ENCODE peak calls at places on chromosomes 6 and 20, in seven cellular contexts. V is lung; J is activated CD8-positive, alpha-beta T cell treated with anti-CD3 and anti-CD28 coated beads for 36 hours; Q is neural crest cell; H is stomach; N is CD4-positive, alpha-beta T cell; R is adrenal gland. K is an unnamed sample.

GRCh38 chr6:37030599-37030998 is 25.1 kb downstream of the FGD2 start:
- DNase-seq in V (no peak), J (no peak), Q (no peak), H (no peak), N (no peak), R (no peak), K (no peak)

GRCh38 chr6:56963043-56963442 is 8.1 kb downstream of the BEND6 start:
- DNase-seq in V (no peak), J (no peak), Q (no peak), H (no peak), N (no peak), R (no peak), K (no peak)

GRCh38 chr6:53829698-53830221 is 35.0 kb downstream of the LRRC1 start:
- DNase-seq in V (no peak), J (no peak), Q (no peak), H (no peak), N (no peak), R (no peak), K (no peak)

GRCh38 chr6:108982154-108983113 is 112.2 kb downstream of the SESN1 start:
- DNase-seq in V (no peak), J (no peak), Q (no peak), H (no peak), N (no peak), R (no peak), K (no peak)

GRCh38 chr20:19019734-19020364 is 192.6 kb upstream of the SLC24A3 start:
- DNase-seq in V (peak), J (no peak), Q (no peak), H (no peak), N (no peak), R (no peak), K (no peak)

GRCh38 chr6:101779051-101779844 is 385.7 kb downstream of the GRIK2 start:
- DNase-seq in V (no peak), J (no peak), Q (no peak), H (no peak), N (no peak), R (no peak), K (no peak)

GRCh38 chr6:25482996-25483395 is 169.0 kb upstream of the SCGN start:
- DNase-seq in V (no peak), J (no peak), Q (no peak), H (peak), N (no peak), R (no peak), K (no peak)

GRCh38 chr6:89542856-89543254 is 95.7 kb downstream of the LYRM2 start:
- DNase-seq in V (no peak), J (no peak), Q (no peak), H (no peak), N (no peak), R (no peak), K (no peak)

GRCh38 chr6:165580139-165580538 is 82.9 kb downstream of the PDE10A start:
- DNase-seq in V (no peak), J (no peak), Q (no peak), H (no peak), N (no peak), R (no peak), K (no peak)

GRCh38 chr20:50762435-50763201 is 31.2 kb downstream of the PARD6B start:
- DNase-seq in V (peak), J (no peak), Q (no peak), H (peak), N (no peak), R (peak), K (no peak)

GRCh38 chr6:44203955-44204354 is 12.8 kb upstream of the MYMX start:
- DNase-seq in V (no peak), J (no peak), Q (no peak), H (no peak), N (no peak), R (no peak), K (no peak)

GRCh38 chr6:35782424-35782823 is 1.6 kb downstream of the CLPSL1 start:
- DNase-seq in V (no peak), J (no peak), Q (no peak), H (no peak), N (no peak), R (peak), K (peak)

GRCh38 chr20:15849131-15849685 is 724.0 kb downstream of the KIF16B start:
- DNase-seq in V (no peak), J (no peak), Q (no peak), H (no peak), N (no peak), R (no peak), K (no peak)

GRCh38 chr20:33733654-33734576 is 2.1 kb downstream of the ZNF341 start:
- DNase-seq in V (peak), J (no peak), Q (no peak), H (peak), N (no peak), R (peak), K (no peak)

GRCh38 chr6:133630651-133631050 is 258.3 kb upstream of the TCF21 start:
- DNase-seq in V (no peak), J (no peak), Q (no peak), H (no peak), N (no peak), R (no peak), K (no peak)

GRCh38 chr6:144397141-144397540 is 112.0 kb downstream of the UTRN start:
- DNase-seq in V (no peak), J (no peak), Q (no peak), H (no peak), N (no peak), R (no peak), K (no peak)

GRCh38 chr20:35491823-35492222 is 36.4 kb downstream of the CEP250 start:
- DNase-seq in V (no peak), J (no peak), Q (no peak), H (no peak), N (no peak), R (no peak), K (no peak)

GRCh38 chr20:44448753-44449546 is 26.7 kb upstream of the TTPAL start:
- DNase-seq in V (no peak), J (peak), Q (peak), H (no peak), N (no peak), R (no peak), K (peak)

GRCh38 chr20:34083137-34083536 is 28.9 kb downstream of the EIF2S2 start:
- DNase-seq in V (peak), J (no peak), Q (no peak), H (peak), N (no peak), R (peak), K (no peak)

GRCh38 chr6:169812257-169812644 is 60.8 kb downstream of the ERMARD start:
- DNase-seq in V (peak), J (no peak), Q (no peak), H (no peak), N (no peak), R (peak), K (no peak)

GRCh38 chr20:17549131-17549530 is 18.0 kb upstream of the BFSP1 start:
- DNase-seq in V (no peak), J (no peak), Q (no peak), H (no peak), N (no peak), R (no peak), K (no peak)

GRCh38 chr20:13119583-13119982 is 101.5 kb upstream of the ISM1 start:
- DNase-seq in V (peak), J (peak), Q (peak), H (no peak), N (peak), R (peak), K (peak)

GRCh38 chr6:96532399-96532798 is 10.8 kb downstream of the UFL1 start:
- DNase-seq in V (no peak), J (no peak), Q (no peak), H (no peak), N (no peak), R (no peak), K (no peak)

GRCh38 chr6:548091-548490 is 108.8 kb downstream of the HUS1B start:
- DNase-seq in V (no peak), J (peak), Q (no peak), H (no peak), N (no peak), R (no peak), K (no peak)

GRCh38 chr20:4989570-4989969 is 11.7 kb downstream of the SLC23A2 start:
- DNase-seq in V (no peak), J (peak), Q (no peak), H (no peak), N (no peak), R (no peak), K (no peak)

GRCh38 chr6:163500105-163500504 is 85.6 kb downstream of the QKI start:
- DNase-seq in V (no peak), J (no peak), Q (no peak), H (no peak), N (no peak), R (no peak), K (no peak)

GRCh38 chr6:6993503-6994237 is 114.1 kb upstream of the RREB1 start:
- DNase-seq in V (no peak), J (no peak), Q (no peak), H (no peak), N (no peak), R (no peak), K (no peak)

GRCh38 chr6:55913213-55914195 is 38.1 kb upstream of the BMP5 start:
- DNase-seq in V (no peak), J (no peak), Q (no peak), H (no peak), N (no peak), R (no peak), K (peak)

GRCh38 chr6:16126881-16127280 is 2.0 kb upstream of the MYLIP start:
- DNase-seq in V (no peak), J (no peak), Q (no peak), H (no peak), N (no peak), R (no peak), K (no peak)

GRCh38 chr6:3208775-3209113 is 18.7 kb downstream of the TUBB2B start:
- DNase-seq in V (no peak), J (no peak), Q (no peak), H (no peak), N (no peak), R (no peak), K (no peak)

GRCh38 chr6:36076178-36077088 is 48.8 kb downstream of the MAPK14 start:
- DNase-seq in V (no peak), J (no peak), Q (no peak), H (no peak), N (no peak), R (no peak), K (no peak)

GRCh38 chr6:75296811-75297779 is 12.5 kb upstream of the TMEM30A start:
- DNase-seq in V (no peak), J (no peak), Q (no peak), H (no peak), N (no peak), R (no peak), K (peak)

GRCh38 chr6:156912431-156912830 is 135.3 kb downstream of the ARID1B start:
- DNase-seq in V (no peak), J (no peak), Q (no peak), H (no peak), N (no peak), R (no peak), K (peak)

GRCh38 chr6:69784595-69785377 is 12.0 kb downstream of the LMBRD1 start:
- DNase-seq in V (no peak), J (no peak), Q (no peak), H (no peak), N (no peak), R (no peak), K (no peak)
- TF ChIP-seq CTCF in V (no peak), J (no peak), Q (no peak), H (no peak), N (no peak), R (no peak), K (no peak)

DNA sequence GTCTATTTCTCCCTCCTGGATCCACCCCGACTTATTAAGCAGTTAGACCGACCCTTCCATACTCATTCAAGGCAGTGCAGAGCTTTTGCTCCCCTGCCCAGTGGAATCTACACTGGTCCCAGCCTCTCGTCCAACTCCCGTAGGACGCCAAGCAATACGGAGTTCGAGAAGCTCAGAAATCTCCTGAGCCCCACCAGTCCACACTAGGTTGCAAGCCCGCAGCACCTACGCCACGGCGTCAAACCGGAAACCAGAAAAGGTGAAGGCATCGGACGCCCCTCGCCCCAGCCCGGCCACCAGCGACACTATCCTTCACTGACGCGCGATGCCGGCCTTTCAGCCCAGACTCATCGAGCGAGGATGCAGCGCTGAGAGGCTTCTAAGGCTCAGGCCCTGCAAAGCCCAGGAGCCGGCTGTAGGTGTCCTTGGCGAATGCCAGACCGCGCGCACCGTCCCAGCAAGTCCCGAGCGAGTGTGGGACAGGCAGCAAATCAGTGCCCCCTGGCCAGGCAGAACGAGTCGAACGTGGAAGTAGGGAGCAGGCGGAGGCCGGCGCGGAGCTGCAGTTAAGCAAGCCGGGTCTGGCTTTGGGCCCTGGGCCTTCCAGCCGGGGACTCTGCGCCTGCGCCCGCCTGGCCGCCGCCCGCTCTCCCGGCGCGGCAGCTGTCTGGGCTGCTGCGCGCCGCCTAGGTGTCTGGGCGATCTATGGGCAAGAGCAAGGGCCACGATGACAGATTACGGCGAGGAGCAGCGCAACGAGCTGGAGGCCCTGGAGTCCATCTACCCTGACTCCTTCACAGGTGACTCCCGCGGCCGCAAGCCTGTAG is at the start of gene RWDD1:
- DNase-seq in V (peak), J (peak), Q (peak), H (peak), N (peak), R (peak), K (peak)
- TF ChIP-seq CTCF in V (no peak), J (no peak), Q (no peak), H (no peak), N (no peak), R (no peak), K (no peak)

DNA sequence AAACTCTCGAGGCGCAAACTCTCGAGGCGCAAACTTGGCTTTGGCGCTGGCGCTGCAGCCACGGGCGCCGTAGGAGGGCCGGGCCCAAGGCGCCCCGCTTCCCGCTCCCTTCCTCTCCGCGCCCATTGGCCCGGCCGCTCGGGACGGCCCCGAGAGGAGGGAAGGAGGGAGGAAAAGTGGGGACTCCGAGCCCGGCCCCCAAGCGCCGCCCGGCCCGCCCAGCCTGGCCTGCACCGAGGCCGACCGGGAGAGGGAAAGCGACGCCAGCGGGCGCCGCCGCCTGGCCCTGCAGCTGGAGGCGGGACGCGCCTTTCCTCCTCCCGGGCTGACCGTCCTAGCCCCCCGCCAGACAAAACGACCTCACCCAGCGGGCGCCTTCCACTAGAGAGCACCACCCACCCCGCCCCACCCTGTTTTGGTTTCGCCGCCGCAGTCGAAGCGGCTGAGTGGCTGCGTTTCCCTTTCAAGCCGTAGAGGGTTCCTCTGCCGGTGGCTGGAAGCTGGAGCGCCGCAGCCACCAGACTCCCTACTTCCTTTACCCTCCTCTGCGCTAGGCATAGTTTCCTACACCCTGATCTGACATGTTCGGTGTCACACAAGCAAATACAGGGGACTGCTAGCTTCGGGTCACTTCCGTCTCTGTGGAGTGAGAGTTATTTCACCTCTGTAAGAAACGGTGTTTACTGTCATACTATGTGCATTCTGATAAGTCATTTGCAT is at the start of gene MBOAT1:
- DNase-seq in V (peak), J (peak), Q (peak), H (peak), N (peak), R (peak), K (peak)
- TF ChIP-seq CTCF in V (no peak), J (no peak), Q (peak), H (no peak), N (no peak), R (no peak), K (no peak)

DNA sequence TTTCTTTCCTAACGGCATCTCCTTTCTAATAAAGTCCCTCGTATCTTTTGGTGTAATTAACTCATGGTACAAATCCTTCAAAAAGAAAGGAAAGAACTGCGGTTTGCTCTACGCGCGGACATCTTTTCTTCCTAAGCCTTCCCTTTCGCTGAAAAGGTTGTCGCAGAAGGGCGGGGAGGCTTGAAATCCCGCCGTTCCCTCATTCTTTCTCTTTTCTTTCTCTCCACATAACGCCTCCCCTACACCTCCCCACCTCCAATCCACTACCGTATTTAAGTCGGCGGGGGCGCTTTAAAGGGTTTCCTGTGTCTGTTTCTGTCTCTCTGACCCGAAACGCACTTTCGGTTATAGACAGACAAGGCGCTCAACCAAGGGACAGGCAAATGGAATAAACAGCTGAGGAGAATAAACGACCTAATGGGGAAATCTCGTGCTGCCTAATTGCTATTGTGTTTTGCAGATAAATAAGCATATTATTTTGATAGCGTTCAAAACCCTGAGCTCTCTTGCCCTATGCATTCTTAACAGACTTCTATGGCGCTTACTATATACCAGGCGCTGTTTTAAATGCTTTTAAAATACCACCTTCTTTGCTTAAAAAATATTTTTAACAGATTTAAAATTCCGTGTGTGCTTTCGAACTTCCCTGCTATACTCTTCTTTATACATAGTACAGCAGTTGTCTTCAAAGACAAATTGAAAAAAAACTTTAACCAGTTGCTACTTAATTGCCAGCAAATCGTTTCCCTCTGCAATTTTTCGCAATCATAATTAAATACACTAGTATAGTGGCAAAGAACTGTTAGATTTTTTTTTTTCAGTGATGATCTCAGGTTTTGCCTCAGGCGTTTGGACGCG is 2.5 kb upstream of the HEY2 start:
- DNase-seq in V (peak), J (peak), Q (peak), H (peak), N (peak), R (peak), K (peak)
- TF ChIP-seq CTCF in V (no peak), J (no peak), Q (no peak), H (no peak), N (no peak), R (peak), K (no peak)

GRCh38 chr20:49742948-49743347 is 29.3 kb upstream of the B4GALT5 start:
- DNase-seq in V (no peak), J (no peak), Q (no peak), H (no peak), N (no peak), R (no peak), K (no peak)
- TF ChIP-seq CTCF in V (no peak), J (no peak), Q (no peak), H (no peak), N (no peak), R (no peak), K (no peak)

K was measured in GM13976.